ENCODE peak calls at places on chromosome X, in six cellular contexts. M is A549, T is lower leg skin, J is H54, N is heart left ventricle, W is adrenal gland. Y is an unnamed sample.
A peak's percentile ranks its signal among the peaks of the same experiment; 100 is the strongest.

GRCh38 chrX:138938003-138938402 is 226.5 kb upstream of the FGF13 start:
- DNase-seq in N (no peak), M (no peak), W (no peak), T (no peak), J (no peak), Y (no peak)

GRCh38 chrX:67787196-67787595 is 243.4 kb downstream of the AR start:
- DNase-seq in N (no peak), T (no peak), W (no peak), J (no peak), M (no peak), Y (no peak)

GRCh38 chrX:40444798-40445496 is 135.8 kb upstream of the ATP6AP2 start:
- DNase-seq in M (no peak), W (no peak), J (no peak), T (no peak), N (no peak), Y (no peak)

GRCh38 chrX:20571611-20572010 is 304.9 kb upstream of the RPS6KA3 start:
- DNase-seq in N (no peak), J (no peak), W (no peak), T (no peak), M (no peak), Y (no peak)

GRCh38 chrX:66012094-66012534 is 27.8 kb downstream of the VSIG4 start:
- DNase-seq in W (no peak), N (no peak), M (no peak), J (no peak), T (no peak), Y (no peak)

GRCh38 chrX:38458071-38458470 is 103.3 kb upstream of the TSPAN7 start:
- DNase-seq in T (no peak), J (no peak), N (no peak), W (no peak), M (peak; percentile 2), Y (peak; percentile 5)

GRCh38 chrX:150366951-150367545 is 3.9 kb downstream of the MAMLD1 start:
- DNase-seq in T (no peak), J (no peak), W (peak; percentile 38), N (no peak), M (peak; percentile 77), Y (peak; percentile 40)

GRCh38 chrX:19630776-19631707 is 115.7 kb upstream of the MAP3K15 start:
- DNase-seq in N (no peak), T (no peak), W (no peak), J (no peak), M (no peak), Y (no peak)

DNA sequence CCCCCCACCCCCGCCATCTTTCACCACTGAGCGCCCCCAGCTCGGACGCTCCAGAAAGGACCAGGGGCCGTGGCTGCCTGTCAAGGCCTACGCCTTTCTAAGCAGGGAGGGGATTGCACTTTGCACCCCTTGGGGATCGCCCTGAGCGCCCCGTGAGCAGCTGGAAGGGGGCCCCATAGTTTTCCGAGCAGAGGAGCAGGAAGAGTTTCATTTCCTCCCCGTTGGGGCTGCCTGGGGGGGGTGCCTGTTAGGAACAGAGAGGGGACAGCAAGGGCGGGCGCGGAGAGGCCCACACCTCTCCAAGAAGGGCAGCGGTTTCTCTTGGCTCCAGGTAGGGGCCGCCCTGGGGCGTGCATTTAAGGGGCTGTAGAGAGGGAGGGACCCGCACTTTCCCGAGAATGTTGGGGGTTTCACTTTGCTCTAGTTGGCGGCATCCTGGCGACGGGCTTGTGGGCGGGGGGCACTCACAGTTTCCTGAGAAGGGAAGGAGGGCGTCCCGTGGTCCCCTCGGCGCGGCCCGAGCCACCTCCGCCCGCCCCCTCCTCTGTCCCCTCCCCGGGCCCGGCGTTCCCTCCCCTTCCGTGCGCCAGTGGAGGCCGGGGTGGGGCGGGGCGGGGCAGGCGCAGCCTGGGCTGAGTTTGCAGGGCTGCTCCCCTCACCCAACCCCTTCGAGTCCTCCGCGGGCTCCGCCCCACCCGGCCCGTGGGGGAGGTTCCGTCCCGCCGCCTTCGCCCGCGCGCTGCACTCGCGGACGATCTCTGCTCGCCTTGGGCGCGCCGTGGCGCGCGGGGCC is 82.3 kb upstream of the CD99 start:
- DNase-seq in N (peak; percentile 89), W (peak; percentile 88), J (peak; percentile 79), M (peak; percentile 89), T (peak; percentile 82), Y (no peak)
- TF ChIP-seq POLR2A in N (no peak), W (no peak), J (peak; percentile 60), M (peak; percentile 71), T (no peak), Y (no peak)

GRCh38 chrX:47585273-47585672 is 3.0 kb downstream of the TIMP1 start:
- DNase-seq in J (no peak), N (no peak), T (no peak), W (no peak), M (no peak), Y (no peak)

GRCh38 chrX:47587906-47588735 is 5.9 kb downstream of the TIMP1 start:
- DNase-seq in W (peak; percentile 22), N (no peak), M (no peak), J (no peak), T (no peak), Y (no peak)

GRCh38 chrX:47586043-47586787 is 4.0 kb downstream of the TIMP1 start:
- DNase-seq in J (no peak), W (no peak), T (no peak), N (no peak), M (no peak), Y (no peak)

GRCh38 chrX:47584714-47585113 is 2.5 kb downstream of the TIMP1 start:
- DNase-seq in J (no peak), W (no peak), M (no peak), T (no peak), N (no peak), Y (no peak)

DNA sequence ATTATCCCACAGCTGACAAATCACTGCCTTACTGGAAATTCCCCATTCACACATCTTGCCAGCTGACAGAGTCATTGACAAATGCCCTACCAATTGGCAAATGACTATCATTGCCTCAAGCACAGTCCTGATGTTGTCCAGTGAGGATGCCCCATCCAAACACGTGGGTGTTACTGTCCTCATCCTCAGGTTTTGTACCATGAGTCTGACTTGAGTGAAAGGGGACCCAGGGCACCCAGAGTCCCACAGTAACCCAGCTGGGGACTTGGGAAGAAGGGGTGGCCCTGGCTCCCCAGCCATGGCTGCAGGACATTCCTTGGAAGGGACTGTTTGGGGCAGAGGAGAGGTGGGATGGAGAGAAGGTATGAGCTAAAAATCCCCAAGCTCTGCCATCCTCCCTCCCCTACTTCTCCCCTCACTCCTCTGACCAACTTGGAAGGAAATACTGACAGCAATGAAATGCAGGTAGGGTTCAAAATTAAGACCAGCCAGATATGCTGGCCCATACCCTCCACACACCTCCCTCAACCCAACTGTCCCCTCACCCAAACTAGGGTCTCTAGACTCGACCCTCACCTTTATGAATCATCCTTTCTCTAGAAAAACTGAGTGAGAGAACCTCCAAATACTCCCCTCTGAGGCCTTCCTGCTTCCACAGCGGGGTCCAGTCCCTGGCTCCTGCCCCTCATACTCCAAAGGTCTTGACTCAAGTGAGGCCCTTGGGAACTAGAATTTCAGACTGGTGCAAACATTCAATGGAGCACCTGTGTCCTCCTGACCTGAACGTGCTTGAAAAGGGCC is 5.1 kb downstream of the TIMP1 start:
- DNase-seq in W (peak; percentile 48), J (no peak), M (no peak), T (no peak), N (no peak), Y (no peak)
- TF ChIP-seq POLR2A in W (no peak), J (no peak), M (no peak), T (no peak), N (no peak), Y (peak; percentile 39)

GRCh38 chrX:101619336-101619735 is 1.5 kb upstream of the ARMCX6 start:
- DNase-seq in W (no peak), T (no peak), J (no peak), N (peak; percentile 35), M (no peak), Y (peak; percentile 5)

DNA sequence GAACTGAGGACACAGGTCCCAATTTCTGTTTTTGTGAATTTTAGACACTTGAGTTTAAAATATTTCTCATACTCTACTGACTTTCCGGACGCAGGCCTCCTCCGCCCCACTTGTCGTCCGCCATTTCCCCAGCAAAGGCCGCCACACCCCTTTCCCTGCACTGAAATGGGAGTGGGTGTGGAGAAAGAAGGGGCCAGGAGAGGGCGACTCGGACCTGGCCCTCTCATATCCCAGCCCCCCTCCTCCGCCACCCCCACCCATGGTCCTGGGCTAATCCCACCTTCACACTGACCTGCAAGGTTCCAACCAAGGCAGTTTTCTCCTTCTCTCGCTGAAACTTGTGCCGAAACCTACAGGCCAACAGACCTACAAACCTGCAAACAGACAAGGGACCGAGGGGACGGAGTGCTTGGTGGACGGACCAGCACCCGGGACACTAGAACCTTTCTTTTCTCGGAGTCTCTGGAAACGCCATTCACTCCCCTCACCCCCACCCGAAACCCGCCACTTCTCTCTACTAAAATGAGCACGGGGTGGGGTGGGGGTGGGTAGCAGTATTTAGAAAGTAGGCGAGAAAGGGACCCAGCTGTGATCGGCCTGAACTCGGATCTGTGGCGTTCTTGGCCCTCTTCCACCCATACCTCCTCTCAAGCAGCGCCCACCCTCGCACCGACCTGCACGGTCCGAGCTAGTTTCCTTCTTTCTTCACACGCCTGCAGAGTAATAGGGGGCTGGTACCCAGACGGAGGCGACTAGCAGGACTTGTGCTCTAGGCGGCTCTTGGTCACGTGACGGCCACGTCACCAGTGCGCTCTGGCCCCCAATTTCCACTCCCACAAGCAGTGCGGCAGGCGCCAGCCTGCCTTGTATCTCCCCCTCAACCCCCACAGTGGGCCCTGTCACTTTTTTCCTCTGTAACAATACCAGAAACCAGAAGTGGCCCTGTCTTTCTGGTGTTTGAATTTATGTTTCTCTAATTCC is at the start of gene ARMCX6:
- DNase-seq in W (peak; percentile 82), T (peak; percentile 66), M (peak; percentile 75), J (peak; percentile 42), N (peak; percentile 86), Y (peak; percentile 88)
- TF ChIP-seq POLR2A in W (no peak), T (no peak), M (peak; percentile 36), J (peak; percentile 39), N (no peak), Y (peak; percentile 58)

GRCh38 chrX:154525606-154526490 is 9.8 kb upstream of the FAM3A start:
- DNase-seq in W (no peak), T (no peak), M (peak; percentile 57), N (no peak), J (no peak), Y (no peak)

GRCh38 chrX:154530286-154530685 is 14.3 kb upstream of the FAM3A start:
- DNase-seq in J (no peak), N (no peak), W (no peak), T (no peak), M (peak; percentile 49), Y (no peak)

GRCh38 chrX:154529206-154529612 is 13.2 kb upstream of the FAM3A start:
- DNase-seq in N (no peak), J (no peak), W (peak; percentile 65), M (peak; percentile 80), T (no peak), Y (no peak)

GRCh38 chrX:154531626-154532025 is 15.0 kb downstream of the G6PD start:
- DNase-seq in T (no peak), W (no peak), M (peak; percentile 64), N (no peak), J (no peak), Y (no peak)

DNA sequence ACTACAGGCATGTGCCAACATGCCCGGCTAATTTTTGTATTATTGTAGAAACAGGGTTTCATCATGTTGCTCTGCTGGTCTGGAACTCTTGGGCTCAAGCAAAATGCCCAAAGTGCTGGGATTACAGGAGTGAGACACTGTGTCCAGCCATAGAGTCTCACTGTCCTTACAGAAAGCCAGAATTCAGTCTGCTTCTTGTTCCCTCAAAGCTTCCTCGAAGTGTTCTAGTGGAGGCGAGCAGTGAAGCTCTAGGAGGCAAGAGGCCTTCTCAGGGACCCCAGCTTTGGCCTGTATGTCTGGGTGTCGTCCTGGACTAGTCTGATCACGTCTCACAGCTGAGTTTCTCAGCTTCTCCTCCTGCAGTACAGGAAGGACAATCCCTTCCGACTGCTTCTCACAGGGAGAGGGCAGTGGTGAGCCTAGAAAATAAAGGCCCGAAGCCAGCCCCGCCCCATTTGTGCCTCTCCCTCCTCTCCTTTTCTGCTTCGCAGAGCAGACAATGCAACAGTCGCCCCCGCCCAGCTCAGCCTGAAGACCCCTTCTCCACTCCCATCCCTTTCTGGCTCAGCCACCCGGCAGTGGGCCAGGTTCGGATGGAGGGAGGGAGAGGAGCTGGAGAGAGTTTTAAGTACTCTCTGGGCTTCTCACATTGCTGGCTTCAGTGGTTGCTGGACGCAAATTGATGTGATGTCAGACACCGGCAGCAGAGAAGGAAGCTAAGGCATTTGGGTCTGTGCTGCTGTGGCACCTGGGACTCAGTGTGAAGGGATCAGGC is 11.1 kb upstream of the FAM3A start:
- DNase-seq in M (peak; percentile 89), T (peak; percentile 67), W (peak; percentile 84), N (peak; percentile 73), J (no peak), Y (peak; percentile 81)
- TF ChIP-seq POLR2A in M (peak; percentile 32), T (no peak), W (no peak), N (no peak), J (no peak), Y (peak; percentile 44)

Y was measured in erythroblast.